ENCODE peak calls at places on chromosomes 5 and 9, in eight cellular contexts. Z is OCI-LY7; S is AG09319; Q is tibial artery; A is activated CD8-positive, alpha-beta T cell treated with anti-CD3 and anti-CD28 coated beads for 36 hours; R is PC-3; T is endothelial cell; O is left ventricle myocardium inferior. D is an unnamed sample.

GRCh38 chr5:11227064-11227463 is 466.0 kb upstream of the DAP start:
- DNase-seq in Z (no peak), S (no peak), Q (no peak), A (no peak), R (no peak), T (no peak), O (no peak), D (no peak)

GRCh38 chr9:120510816-120511215 is 69.2 kb downstream of the CDK5RAP2 start:
- DNase-seq in Z (no peak), S (no peak), Q (no peak), A (no peak), R (no peak), T (no peak), O (no peak), D (no peak)

GRCh38 chr5:150449491-150450339 is at the start of gene RPS14:
- DNase-seq in Z (peak), S (peak), Q (peak), A (peak), R (peak), T (peak), O (peak), D (peak)

GRCh38 chr5:65482727-65483473 is 1.2 kb upstream of the ADAMTS6 start:
- DNase-seq in Z (peak), S (peak), Q (no peak), A (peak), R (peak), T (peak), O (no peak), D (peak)

GRCh38 chr9:137451976-137452760 is 7.0 kb downstream of the NSMF start:
- DNase-seq in Z (no peak), S (no peak), Q (peak), A (peak), R (no peak), T (no peak), O (peak), D (peak)

GRCh38 chr5:9956725-9957124 is 293.0 kb downstream of the ATPSCKMT start:
- DNase-seq in Z (no peak), S (no peak), Q (no peak), A (no peak), R (no peak), T (no peak), O (no peak), D (no peak)

GRCh38 chr9:85900504-85901201 is 40.3 kb upstream of the NAA35 start:
- DNase-seq in Z (peak), S (peak), Q (no peak), A (peak), R (peak), T (peak), O (no peak), D (no peak)

GRCh38 chr5:89878140-89878570 is 531.4 kb downstream of the CETN3 start:
- DNase-seq in Z (no peak), S (peak), Q (no peak), A (no peak), R (peak), T (no peak), O (no peak), D (no peak)

GRCh38 chr9:109399258-109399767 is 78.5 kb upstream of the EPB41L4B start:
- DNase-seq in Z (no peak), S (no peak), Q (no peak), A (peak), R (no peak), T (no peak), O (no peak), D (no peak)

GRCh38 chr9:8431505-8431904 is 631.9 kb upstream of the DMAC1 start:
- DNase-seq in Z (no peak), S (no peak), Q (no peak), A (no peak), R (no peak), T (no peak), O (no peak), D (no peak)

GRCh38 chr9:84436386-84437114 is 96.0 kb upstream of the SLC28A3 start:
- DNase-seq in Z (no peak), S (no peak), Q (no peak), A (no peak), R (no peak), T (no peak), O (peak), D (no peak)

GRCh38 chr9:14396171-14396570 is 82.2 kb upstream of the NFIB start:
- DNase-seq in Z (no peak), S (no peak), Q (no peak), A (no peak), R (no peak), T (no peak), O (peak), D (no peak)

GRCh38 chr5:172830876-172831662 is 3.0 kb upstream of the ERGIC1 start:
- DNase-seq in Z (no peak), S (peak), Q (no peak), A (no peak), R (peak), T (no peak), O (no peak), D (no peak)

GRCh38 chr9:132404228-132404881 is 2.3 kb downstream of the TTF1 start:
- DNase-seq in Z (peak), S (no peak), Q (no peak), A (peak), R (no peak), T (no peak), O (no peak), D (no peak)

GRCh38 chr5:113663879-113664278 is 150.4 kb downstream of the YTHDC2 start:
- DNase-seq in Z (peak), S (no peak), Q (no peak), A (peak), R (peak), T (peak), O (peak), D (no peak)

GRCh38 chr9:12775373-12775962 is 648 bp downstream of the LURAP1L start:
- DNase-seq in Z (no peak), S (no peak), Q (no peak), A (no peak), R (no peak), T (peak), O (peak), D (no peak)

GRCh38 chr5:150263339-150263738 is 26.2 kb downstream of the CAMK2A start:
- DNase-seq in Z (no peak), S (no peak), Q (no peak), A (no peak), R (no peak), T (no peak), O (no peak), D (no peak)

GRCh38 chr9:7802666-7803065 is 3.1 kb upstream of the DMAC1 start:
- DNase-seq in Z (no peak), S (no peak), Q (no peak), A (no peak), R (peak), T (no peak), O (no peak), D (no peak)

GRCh38 chr5:73592546-73592945 is 27.0 kb downstream of the UTP15 start:
- DNase-seq in Z (no peak), S (no peak), Q (no peak), A (no peak), R (peak), T (no peak), O (no peak), D (no peak)

GRCh38 chr9:137089232-137089947 is 2.6 kb downstream of the MAN1B1 start:
- DNase-seq in Z (no peak), S (no peak), Q (no peak), A (no peak), R (no peak), T (no peak), O (no peak), D (no peak)

GRCh38 chr9:37564114-37564513 is 12.1 kb downstream of the FBXO10 start:
- DNase-seq in Z (peak), S (no peak), Q (no peak), A (no peak), R (no peak), T (no peak), O (no peak), D (no peak)

GRCh38 chr5:125928663-125929062 is 494.5 kb upstream of the GRAMD2B start:
- DNase-seq in Z (no peak), S (no peak), Q (no peak), A (no peak), R (peak), T (no peak), O (no peak), D (no peak)

GRCh38 chr5:43401827-43402226 is 10.4 kb downstream of the CCL28 start:
- DNase-seq in Z (peak), S (no peak), Q (no peak), A (no peak), R (peak), T (no peak), O (no peak), D (no peak)
- TF ChIP-seq CTCF in Z (peak), S (peak), Q (no peak), A (no peak), R (peak), T (no peak), O (no peak), D (no peak)

DNA sequence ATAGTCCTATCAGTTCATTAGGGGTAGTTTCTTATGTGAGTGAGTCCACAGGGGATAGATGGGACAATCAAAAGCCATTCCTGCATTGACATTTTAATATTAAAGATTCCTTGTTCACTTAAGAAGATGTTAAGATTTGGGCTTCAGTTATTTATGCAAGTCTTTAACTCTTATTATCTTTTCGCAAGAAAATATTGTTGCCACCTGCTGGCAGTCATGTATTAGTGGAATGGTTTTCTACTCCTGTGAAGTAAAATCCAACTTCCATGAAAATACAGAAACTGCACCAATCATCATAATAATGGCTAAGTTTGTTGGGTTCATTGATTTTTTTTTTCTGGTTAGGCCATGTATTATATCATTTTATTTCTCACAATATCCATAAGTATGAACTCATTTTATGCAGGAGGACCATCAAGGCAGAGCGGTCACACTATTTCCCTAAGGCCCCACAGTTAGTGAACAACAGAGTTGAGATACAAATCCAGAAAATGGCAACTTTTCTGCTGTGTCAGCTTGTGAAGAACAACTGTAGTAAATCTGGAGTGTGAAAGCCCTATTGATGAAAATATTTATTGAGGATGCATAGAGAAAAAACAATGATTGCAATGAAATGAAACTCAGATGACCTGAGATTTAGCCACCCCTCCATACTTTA is 88.5 kb upstream of the TXNDC8 start:
- DNase-seq in Z (no peak), S (no peak), Q (no peak), A (no peak), R (peak), T (no peak), O (no peak), D (no peak)
- TF ChIP-seq CTCF in Z (peak), S (peak), Q (no peak), A (no peak), R (peak), T (peak), O (peak), D (peak)

GRCh38 chr5:132227485-132228240 is at the start of gene P4HA2:
- DNase-seq in Z (no peak), S (peak), Q (peak), A (peak), R (peak), T (peak), O (peak), D (peak)
- TF ChIP-seq CTCF in Z (no peak), S (no peak), Q (peak), A (no peak), R (peak), T (no peak), O (peak), D (peak)

GRCh38 chr9:35616681-35617459 is 1.3 kb downstream of the CD72 start:
- DNase-seq in Z (peak), S (no peak), Q (peak), A (peak), R (no peak), T (peak), O (peak), D (peak)
- TF ChIP-seq CTCF in Z (peak), S (peak), Q (no peak), A (peak), R (no peak), T (no peak), O (no peak), D (no peak)

DNA sequence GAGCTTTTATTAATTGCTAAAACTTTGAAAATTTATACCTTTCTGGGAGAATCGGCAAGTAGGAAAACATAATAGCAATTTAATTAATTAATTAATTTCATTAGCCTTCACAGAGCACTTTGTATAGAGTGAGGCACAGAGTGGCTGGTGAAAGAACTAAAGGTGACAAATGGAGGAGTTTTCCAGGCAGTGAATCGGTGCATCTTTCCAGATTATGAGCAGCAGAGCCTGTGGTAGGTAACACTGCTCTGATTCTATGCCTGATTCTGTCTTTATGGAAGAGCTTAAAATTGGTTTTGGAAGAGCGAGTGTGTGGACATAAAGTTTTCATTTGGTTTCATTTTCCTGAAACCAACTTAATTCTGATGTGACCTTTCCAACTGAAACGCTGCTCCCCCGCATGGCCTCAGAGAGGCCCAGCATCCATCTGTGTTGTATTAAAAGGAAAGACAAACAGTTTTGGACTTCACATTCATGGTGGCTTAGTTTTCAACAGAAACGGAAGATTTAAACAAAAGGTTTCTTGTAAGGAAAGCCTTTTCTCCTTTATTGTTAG is 188.9 kb upstream of the RPS23 start:
- DNase-seq in Z (no peak), S (peak), Q (no peak), A (peak), R (no peak), T (no peak), O (no peak), D (peak)
- TF ChIP-seq CTCF in Z (no peak), S (peak), Q (peak), A (no peak), R (no peak), T (no peak), O (peak), D (peak)

DNA sequence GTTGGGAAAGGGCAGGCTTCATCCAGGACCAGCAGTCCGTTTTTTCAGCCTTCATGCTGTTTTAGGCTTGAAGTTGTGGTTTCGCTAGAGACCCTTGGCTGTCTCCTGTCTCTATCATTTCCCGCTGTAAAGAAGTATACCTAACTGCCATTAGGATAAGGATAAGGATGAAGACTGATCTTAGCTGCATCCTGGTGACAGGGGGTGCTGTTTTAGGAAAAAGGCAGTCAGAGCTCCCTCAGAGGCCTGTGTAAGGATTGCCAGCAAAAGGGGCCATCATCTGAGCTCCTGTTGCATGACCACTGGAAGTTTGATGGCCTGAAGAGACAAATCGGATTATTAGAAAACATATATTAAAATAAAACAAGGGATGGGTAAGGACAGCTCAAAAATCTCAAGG is 64.8 kb upstream of the FGF10 start:
- DNase-seq in Z (no peak), S (no peak), Q (no peak), A (no peak), R (no peak), T (no peak), O (no peak), D (no peak)
- TF ChIP-seq CTCF in Z (no peak), S (no peak), Q (no peak), A (no peak), R (no peak), T (no peak), O (no peak), D (no peak)

GRCh38 chr5:147786115-147786514 is 3.6 kb upstream of the JAKMIP2 start:
- DNase-seq in Z (no peak), S (no peak), Q (no peak), A (no peak), R (no peak), T (no peak), O (no peak), D (no peak)

GRCh38 chr5:147788023-147788422 is 5.5 kb upstream of the JAKMIP2 start:
- DNase-seq in Z (no peak), S (no peak), Q (no peak), A (no peak), R (no peak), T (no peak), O (no peak), D (no peak)

GRCh38 chr5:147791181-147791580 is 8.7 kb upstream of the JAKMIP2 start:
- DNase-seq in Z (no peak), S (no peak), Q (no peak), A (no peak), R (no peak), T (no peak), O (no peak), D (no peak)

GRCh38 chr5:147784596-147784995 is 2.1 kb upstream of the JAKMIP2 start:
- DNase-seq in Z (no peak), S (no peak), Q (no peak), A (no peak), R (no peak), T (no peak), O (no peak), D (no peak)

DNA sequence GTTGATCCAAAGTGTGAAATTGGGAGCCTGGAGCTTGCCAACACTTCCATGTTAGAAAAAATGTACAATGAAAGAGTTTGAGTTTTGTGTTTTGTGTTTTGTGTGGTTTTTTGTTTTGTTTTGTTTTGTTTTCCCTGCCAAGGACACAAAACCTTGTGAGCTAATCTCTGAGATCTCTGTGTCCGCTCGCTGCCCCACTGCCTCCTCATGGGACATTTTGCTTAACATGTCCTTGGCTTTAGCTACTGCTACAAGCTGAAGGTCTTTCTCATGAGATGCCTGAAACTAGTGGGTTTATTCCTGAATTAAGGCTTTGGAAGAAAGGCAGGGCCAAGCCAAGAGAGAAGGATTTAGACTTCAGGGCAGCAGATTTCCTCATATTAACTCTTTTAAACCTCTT is 7.3 kb upstream of the JAKMIP2 start:
- DNase-seq in Z (no peak), S (no peak), Q (no peak), A (no peak), R (no peak), T (no peak), O (no peak), D (no peak)
- TF ChIP-seq CTCF in Z (no peak), S (no peak), Q (no peak), A (no peak), R (no peak), T (no peak), O (no peak), D (no peak)

D was measured in uterus.